ENCODE peak calls at places on chromosome 21, in eight cellular contexts. One of them, this sample, is unnamed.

GRCh38 chr21:21051109-21052055 is 53.2 kb downstream of the NCAM2 start:
- DNase-seq in AG09309: no peak
- DNase-seq in stomach: no peak
- DNase-seq in mesendoderm: no peak
- DNase-seq in fibroblast of lung: no peak
- DNase-seq in hepatocyte: no peak
- DNase-seq in pancreas: no peak
- DNase-seq in fibroblast of pulmonary artery: no peak
- DNase-seq in this sample: no peak

GRCh38 chr21:38386967-38387366 is 111.3 kb downstream of the ERG start:
- DNase-seq in AG09309: no peak
- DNase-seq in stomach: no peak
- DNase-seq in mesendoderm: no peak
- DNase-seq in fibroblast of lung: no peak
- DNase-seq in hepatocyte: peak; percentile 24
- DNase-seq in pancreas: no peak
- DNase-seq in fibroblast of pulmonary artery: peak; percentile 9
- DNase-seq in this sample: no peak

GRCh38 chr21:26120833-26121232 is 49.7 kb downstream of the APP start:
- DNase-seq in AG09309: no peak
- DNase-seq in stomach: no peak
- DNase-seq in mesendoderm: peak; percentile 87
- DNase-seq in fibroblast of lung: peak; percentile 45
- DNase-seq in hepatocyte: no peak
- DNase-seq in pancreas: no peak
- DNase-seq in fibroblast of pulmonary artery: peak; percentile 40
- DNase-seq in this sample: no peak

GRCh38 chr21:38955495-38955894 is 149.8 kb downstream of the ETS2 start:
- DNase-seq in AG09309: no peak
- DNase-seq in stomach: peak; percentile 39
- DNase-seq in mesendoderm: no peak
- DNase-seq in fibroblast of lung: peak; percentile 61
- DNase-seq in hepatocyte: peak; percentile 42
- DNase-seq in pancreas: no peak
- DNase-seq in fibroblast of pulmonary artery: peak; percentile 42
- DNase-seq in this sample: no peak

GRCh38 chr21:43313939-43314405 is 113.0 kb downstream of the SIK1 start:
- DNase-seq in AG09309: no peak
- DNase-seq in stomach: no peak
- DNase-seq in mesendoderm: no peak
- DNase-seq in fibroblast of lung: no peak
- DNase-seq in hepatocyte: no peak
- DNase-seq in pancreas: peak; percentile 61
- DNase-seq in fibroblast of pulmonary artery: no peak
- DNase-seq in this sample: no peak

GRCh38 chr21:44454747-44455523 is at the start of gene LRRC3:
- DNase-seq in AG09309: no peak
- DNase-seq in stomach: peak; percentile 88
- DNase-seq in mesendoderm: peak; percentile 97
- DNase-seq in fibroblast of lung: peak; percentile 75
- DNase-seq in hepatocyte: peak; percentile 99
- DNase-seq in pancreas: peak; percentile 92
- DNase-seq in fibroblast of pulmonary artery: peak; percentile 84
- DNase-seq in this sample: peak; percentile 34

GRCh38 chr21:42532466-42533181 is 19.0 kb downstream of the SLC37A1 start:
- DNase-seq in AG09309: no peak
- DNase-seq in stomach: peak; percentile 78
- DNase-seq in mesendoderm: no peak
- DNase-seq in fibroblast of lung: peak; percentile 35
- DNase-seq in hepatocyte: no peak
- DNase-seq in pancreas: peak; percentile 46
- DNase-seq in fibroblast of pulmonary artery: no peak
- DNase-seq in this sample: no peak

GRCh38 chr21:31236528-31236927 is 107.5 kb downstream of the TIAM1 start:
- DNase-seq in AG09309: no peak
- DNase-seq in stomach: no peak
- DNase-seq in mesendoderm: no peak
- DNase-seq in fibroblast of lung: no peak
- DNase-seq in hepatocyte: no peak
- DNase-seq in pancreas: no peak
- DNase-seq in fibroblast of pulmonary artery: no peak
- DNase-seq in this sample: no peak

GRCh38 chr21:24336491-24336890 is 1270.8 kb downstream of the MRPL39 start:
- DNase-seq in AG09309: no peak
- DNase-seq in stomach: no peak
- DNase-seq in mesendoderm: no peak
- DNase-seq in fibroblast of lung: no peak
- DNase-seq in hepatocyte: no peak
- DNase-seq in pancreas: no peak
- DNase-seq in fibroblast of pulmonary artery: no peak
- DNase-seq in this sample: no peak

GRCh38 chr21:42575111-42575510 is 61.5 kb downstream of the SLC37A1 start:
- DNase-seq in AG09309: no peak
- DNase-seq in stomach: no peak
- DNase-seq in mesendoderm: no peak
- DNase-seq in fibroblast of lung: no peak
- DNase-seq in hepatocyte: no peak
- DNase-seq in pancreas: peak; percentile 23
- DNase-seq in fibroblast of pulmonary artery: no peak
- DNase-seq in this sample: no peak

DNA sequence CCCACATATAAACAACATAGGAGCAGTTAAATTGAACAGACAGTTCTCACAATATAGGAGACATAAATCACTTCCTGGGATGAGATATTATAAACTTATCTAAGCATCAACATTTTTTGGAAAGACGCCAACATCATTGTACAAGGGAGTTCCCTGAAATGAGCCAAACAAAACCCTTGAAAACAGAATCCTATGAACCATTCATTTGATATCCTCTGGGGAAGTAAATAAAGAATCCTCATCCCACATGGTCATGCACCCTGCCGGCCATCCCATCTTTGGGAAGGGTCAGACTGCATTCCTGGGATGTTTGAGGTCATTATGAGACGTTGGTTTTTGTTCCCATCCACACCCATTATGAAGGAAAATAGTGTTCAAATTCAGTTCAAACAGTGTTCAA is 111.8 kb upstream of the USP25 start:
- DNase-seq in AG09309: no peak
- DNase-seq in stomach: no peak
- DNase-seq in mesendoderm: peak; percentile 25
- DNase-seq in fibroblast of lung: peak; percentile 81
- DNase-seq in hepatocyte: no peak
- DNase-seq in pancreas: no peak
- DNase-seq in fibroblast of pulmonary artery: peak; percentile 85
- DNase-seq in this sample: peak; percentile 66
- H3K4me3 ChIP-seq in AG09309: no peak overlapping the region
- H3K4me3 ChIP-seq in stomach: no peak overlapping the region
- H3K4me3 ChIP-seq in mesendoderm: no peak overlapping the region
- H3K4me3 ChIP-seq in fibroblast of lung: no peak overlapping the region
- H3K4me3 ChIP-seq in hepatocyte: no peak overlapping the region
- H3K4me3 ChIP-seq in pancreas: no peak overlapping the region
- H3K4me3 ChIP-seq in fibroblast of pulmonary artery: no peak overlapping the region
- H3K4me3 ChIP-seq in this sample: no peak overlapping the region

DNA sequence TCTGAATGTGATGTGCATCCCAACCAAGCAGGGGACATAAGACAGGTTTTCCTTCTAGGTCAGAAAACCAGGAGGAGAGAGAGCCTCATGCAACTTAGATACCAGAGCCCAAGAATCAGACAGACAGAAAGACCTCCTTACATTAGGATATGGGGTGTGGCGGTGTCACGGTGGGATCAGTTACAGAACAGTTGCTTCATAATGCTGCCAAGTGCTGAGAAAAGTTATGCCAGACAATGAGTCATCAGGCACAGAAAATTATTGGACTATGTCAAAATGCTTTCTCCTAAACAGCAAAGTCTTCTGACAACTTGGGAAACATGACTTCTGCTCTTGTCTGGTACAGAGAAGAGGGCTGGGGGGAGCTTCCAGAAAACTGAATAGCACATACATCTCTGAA is 1120.1 kb upstream of the TMPRSS15 start:
- DNase-seq in AG09309: no peak
- DNase-seq in stomach: no peak
- DNase-seq in mesendoderm: no peak
- DNase-seq in fibroblast of lung: no peak
- DNase-seq in hepatocyte: no peak
- DNase-seq in pancreas: no peak
- DNase-seq in fibroblast of pulmonary artery: peak; percentile 7
- DNase-seq in this sample: peak; percentile 43
- H3K4me3 ChIP-seq in AG09309: no peak overlapping the region
- H3K4me3 ChIP-seq in stomach: no peak overlapping the region
- H3K4me3 ChIP-seq in mesendoderm: no peak overlapping the region
- H3K4me3 ChIP-seq in fibroblast of lung: no peak overlapping the region
- H3K4me3 ChIP-seq in hepatocyte: no peak overlapping the region
- H3K4me3 ChIP-seq in pancreas: no peak overlapping the region
- H3K4me3 ChIP-seq in fibroblast of pulmonary artery: no peak overlapping the region
- H3K4me3 ChIP-seq in this sample: no peak overlapping the region

GRCh38 chr21:27648560-27648959 is 681.7 kb upstream of the ADAMTS5 start:
- DNase-seq in AG09309: peak; percentile 20
- DNase-seq in stomach: no peak
- DNase-seq in mesendoderm: no peak
- DNase-seq in fibroblast of lung: peak; percentile 74
- DNase-seq in hepatocyte: peak; percentile 18
- DNase-seq in pancreas: no peak
- DNase-seq in fibroblast of pulmonary artery: peak; percentile 90
- DNase-seq in this sample: peak; percentile 89

GRCh38 chr21:27649746-27650145 is 682.9 kb upstream of the ADAMTS5 start:
- DNase-seq in AG09309: no peak
- DNase-seq in stomach: no peak
- DNase-seq in mesendoderm: no peak
- DNase-seq in fibroblast of lung: no peak
- DNase-seq in hepatocyte: no peak
- DNase-seq in pancreas: no peak
- DNase-seq in fibroblast of pulmonary artery: peak; percentile 3
- DNase-seq in this sample: no peak

GRCh38 chr21:27647921-27648320 is 681.0 kb upstream of the ADAMTS5 start:
- DNase-seq in AG09309: no peak
- DNase-seq in stomach: no peak
- DNase-seq in mesendoderm: no peak
- DNase-seq in fibroblast of lung: no peak
- DNase-seq in hepatocyte: no peak
- DNase-seq in pancreas: no peak
- DNase-seq in fibroblast of pulmonary artery: peak; percentile 31
- DNase-seq in this sample: no peak

GRCh38 chr21:27647401-27647800 is 680.5 kb upstream of the ADAMTS5 start:
- DNase-seq in AG09309: no peak
- DNase-seq in stomach: no peak
- DNase-seq in mesendoderm: no peak
- DNase-seq in fibroblast of lung: peak; percentile 15
- DNase-seq in hepatocyte: no peak
- DNase-seq in pancreas: no peak
- DNase-seq in fibroblast of pulmonary artery: peak; percentile 37
- DNase-seq in this sample: no peak

DNA sequence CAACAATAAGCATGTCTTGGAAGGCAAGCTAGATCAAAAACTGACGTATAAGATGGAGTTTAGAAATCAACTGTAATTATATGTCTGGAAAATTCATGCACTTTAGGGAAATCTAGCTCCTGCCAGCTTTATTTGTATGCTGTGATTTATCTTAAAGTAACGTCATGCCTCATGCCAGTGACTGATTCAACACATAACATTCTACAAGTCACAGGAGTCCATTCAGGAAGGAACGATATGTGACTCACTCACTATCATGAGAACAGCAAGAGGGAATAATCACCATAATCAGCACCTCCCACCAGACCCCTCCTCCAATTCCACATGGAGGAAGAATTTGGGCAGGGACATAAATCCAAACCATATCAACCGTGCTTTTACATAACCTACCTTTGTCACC is 682.4 kb upstream of the ADAMTS5 start:
- DNase-seq in AG09309: peak; percentile 66
- DNase-seq in stomach: no peak
- DNase-seq in mesendoderm: no peak
- DNase-seq in fibroblast of lung: peak; percentile 83
- DNase-seq in hepatocyte: no peak
- DNase-seq in pancreas: no peak
- DNase-seq in fibroblast of pulmonary artery: peak; percentile 92
- DNase-seq in this sample: peak; percentile 94
- H3K4me3 ChIP-seq in AG09309: no peak overlapping the region
- H3K4me3 ChIP-seq in stomach: no peak overlapping the region
- H3K4me3 ChIP-seq in mesendoderm: no peak overlapping the region
- H3K4me3 ChIP-seq in fibroblast of lung: no peak overlapping the region
- H3K4me3 ChIP-seq in hepatocyte: no peak overlapping the region
- H3K4me3 ChIP-seq in pancreas: no peak overlapping the region
- H3K4me3 ChIP-seq in fibroblast of pulmonary artery: no peak overlapping the region
- H3K4me3 ChIP-seq in this sample: no peak overlapping the region

DNA sequence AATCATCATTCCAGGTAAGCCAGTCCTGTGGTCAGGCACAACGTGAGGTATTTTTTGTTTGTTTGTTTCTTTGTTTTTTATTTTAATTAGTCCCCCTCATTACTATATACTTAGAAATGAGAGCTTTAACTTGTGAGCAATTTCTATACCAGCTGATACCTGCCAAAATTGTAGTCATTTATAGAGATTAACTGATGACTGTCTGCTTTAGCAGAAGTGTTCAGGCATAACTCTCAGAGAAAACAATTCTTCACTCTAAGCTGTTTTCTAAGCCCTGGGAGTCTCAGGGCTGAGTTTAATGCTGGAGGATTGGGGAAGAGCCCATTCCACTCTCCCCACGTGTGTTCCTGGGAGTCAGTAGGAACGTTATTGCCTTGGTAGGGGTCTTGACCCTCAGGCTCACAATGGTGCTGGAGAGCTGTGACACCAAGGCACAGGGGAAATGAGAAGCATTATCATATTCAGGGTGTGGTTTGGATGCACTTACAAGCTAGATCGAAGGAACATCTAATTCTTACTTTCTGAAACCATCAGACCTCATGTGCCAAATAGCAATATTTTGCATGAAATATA is 168.2 kb downstream of the CLIC6 start:
- DNase-seq in AG09309: no peak
- DNase-seq in stomach: no peak
- DNase-seq in mesendoderm: no peak
- DNase-seq in fibroblast of lung: no peak
- DNase-seq in hepatocyte: no peak
- DNase-seq in pancreas: no peak
- DNase-seq in fibroblast of pulmonary artery: no peak
- DNase-seq in this sample: no peak
- H3K4me3 ChIP-seq in AG09309: peak overlapping the region; percentile 20
- H3K4me3 ChIP-seq in stomach: no peak overlapping the region
- H3K4me3 ChIP-seq in mesendoderm: no peak overlapping the region
- H3K4me3 ChIP-seq in fibroblast of lung: peak overlapping the region; percentile 49
- H3K4me3 ChIP-seq in hepatocyte: no peak overlapping the region
- H3K4me3 ChIP-seq in pancreas: no peak overlapping the region
- H3K4me3 ChIP-seq in fibroblast of pulmonary artery: peak overlapping the region; percentile 39
- H3K4me3 ChIP-seq in this sample: peak overlapping the region; percentile 46

GRCh38 chr21:35204850-35205564 is 155.9 kb upstream of the RUNX1 start:
- DNase-seq in AG09309: no peak
- DNase-seq in stomach: peak; percentile 90
- DNase-seq in mesendoderm: peak; percentile 37
- DNase-seq in fibroblast of lung: peak; percentile 97
- DNase-seq in hepatocyte: peak; percentile 66
- DNase-seq in pancreas: peak; percentile 86
- DNase-seq in fibroblast of pulmonary artery: peak; percentile 98
- DNase-seq in this sample: peak; percentile 87
- H3K4me3 ChIP-seq in AG09309: no peak overlapping the region
- H3K4me3 ChIP-seq in stomach: peak overlapping the region; percentile 29
- H3K4me3 ChIP-seq in mesendoderm: no peak overlapping the region
- H3K4me3 ChIP-seq in fibroblast of lung: peak overlapping the region; percentile 29
- H3K4me3 ChIP-seq in hepatocyte: no peak overlapping the region
- H3K4me3 ChIP-seq in pancreas: no peak overlapping the region
- H3K4me3 ChIP-seq in fibroblast of pulmonary artery: peak overlapping the region; percentile 38
- H3K4me3 ChIP-seq in this sample: no peak overlapping the region